ENCODE peak calls at places on chromosomes 16 and 17, in six cellular contexts. R is amniotic stem cell, Q is RWPE1, J is stromal cell of bone marrow, Z is body of pancreas, H is LoVo. Y is an unnamed sample.

GRCh38 chr16:84050316-84050715 is 7.7 kb upstream of the SLC38A8 start:
- DNase-seq in R (no peak), Q (no peak), J (no peak), Z (no peak), H (no peak), Y (no peak)

GRCh38 chr17:15516150-15516549 is 47.1 kb downstream of the TVP23C start:
- DNase-seq in R (no peak), Q (no peak), J (no peak), Z (no peak), H (no peak), Y (peak)

GRCh38 chr17:17495448-17496188 is 577 bp downstream of the RASD1 start:
- DNase-seq in R (no peak), Q (no peak), J (no peak), Z (no peak), H (no peak), Y (peak)

GRCh38 chr16:4840984-4841383 is 6.1 kb downstream of the GLYR1 start:
- DNase-seq in R (no peak), Q (no peak), J (no peak), Z (no peak), H (no peak), Y (no peak)

GRCh38 chr16:14475370-14476139 is 154.5 kb downstream of the PARN start:
- DNase-seq in R (no peak), Q (peak), J (no peak), Z (peak), H (no peak), Y (no peak)

GRCh38 chr17:63171428-63172205 is 205.6 kb downstream of the TANC2 start:
- DNase-seq in R (no peak), Q (no peak), J (peak), Z (no peak), H (no peak), Y (peak)

GRCh38 chr17:65987988-65988387 is 203.9 kb downstream of the CEP112 start:
- DNase-seq in R (no peak), Q (peak), J (peak), Z (no peak), H (peak), Y (peak)

GRCh38 chr16:71293921-71294320 is 4.7 kb upstream of the CMTR2 start:
- DNase-seq in R (no peak), Q (no peak), J (no peak), Z (no peak), H (no peak), Y (no peak)

GRCh38 chr16:80144191-80144590 is 396.6 kb upstream of the DYNLRB2 start:
- DNase-seq in R (no peak), Q (no peak), J (no peak), Z (no peak), H (no peak), Y (peak)

GRCh38 chr16:85819711-85820110 is 20.2 kb downstream of the COX4I1 start:
- DNase-seq in R (no peak), Q (no peak), J (no peak), Z (no peak), H (no peak), Y (peak)

GRCh38 chr16:88298166-88298881 is 84.4 kb upstream of the ZNF469 start:
- DNase-seq in R (no peak), Q (peak), J (no peak), Z (no peak), H (no peak), Y (peak)

GRCh38 chr17:44197980-44198720 is 1.5 kb downstream of the ATXN7L3 start:
- DNase-seq in R (no peak), Q (peak), J (peak), Z (no peak), H (no peak), Y (peak)

Y was measured in fibroblast of lung.